ENCODE peak calls at places on chromosome 22, in ten cellular contexts. H, U, Z, D, K, O, F, N, Y and I are unnamed samples.

GRCh38 chr22:42261266-42261665 is 9.2 kb downstream of the TCF20 start:
- DNase-seq in H (no peak), F (no peak), Y (peak), K (peak), D (no peak), O (peak), U (no peak), Z (no peak), N (no peak), I (no peak)

GRCh38 chr22:50641696-50642607 is 14.0 kb upstream of the ARSA start:
- DNase-seq in H (no peak), Y (no peak), F (no peak), D (no peak), U (no peak), K (peak), Z (peak), N (no peak), O (no peak), I (peak)

GRCh38 chr22:41350087-41350486 is 31.7 kb upstream of the TEF start:
- DNase-seq in F (no peak), K (no peak), D (no peak), H (no peak), U (no peak), Y (no peak), N (no peak), Z (no peak), O (no peak), I (no peak)

GRCh38 chr22:44286673-44287072 is 26.1 kb downstream of the SHISAL1 start:
- DNase-seq in U (no peak), N (no peak), Z (no peak), K (no peak), O (no peak), Y (no peak), F (no peak), D (no peak), H (no peak), I (no peak)

GRCh38 chr22:26579331-26579886 is 10.5 kb downstream of the TPST2 start:
- DNase-seq in F (no peak), U (no peak), O (no peak), Z (no peak), D (no peak), N (peak), K (no peak), H (peak), Y (no peak), I (no peak)

GRCh38 chr22:48238966-48239365 is 1476.5 kb downstream of the TBC1D22A start:
- DNase-seq in N (no peak), O (no peak), U (no peak), H (no peak), Z (no peak), Y (no peak), D (no peak), F (no peak), K (no peak), I (no peak)

GRCh38 chr22:17910561-17911311 is 113.6 kb downstream of the MICAL3 start:
- DNase-seq in F (no peak), H (no peak), U (no peak), Z (peak), K (peak), N (no peak), D (peak), O (peak), Y (peak), I (no peak)

GRCh38 chr22:32661296-32661695 is 140.2 kb upstream of the TIMP3 start:
- DNase-seq in F (peak), H (no peak), K (peak), U (peak), O (peak), N (no peak), Z (no peak), Y (peak), D (peak), I (no peak)

GRCh38 chr22:47610281-47610680 is 847.8 kb downstream of the TBC1D22A start:
- DNase-seq in K (no peak), Z (no peak), F (no peak), U (no peak), D (no peak), O (no peak), N (no peak), Y (no peak), H (no peak), I (no peak)

GRCh38 chr22:35568751-35569725 is 28.4 kb downstream of the RASD2 start:
- DNase-seq in O (peak), H (no peak), K (peak), N (no peak), D (no peak), U (peak), F (no peak), Z (no peak), Y (no peak), I (no peak)

GRCh38 chr22:44363980-44364749 is 51.4 kb upstream of the SHISAL1 start:
- DNase-seq in K (no peak), Y (no peak), D (peak), H (no peak), N (no peak), U (no peak), Z (no peak), O (no peak), F (no peak), I (no peak)

GRCh38 chr22:48947636-48948035 is 880.0 kb downstream of the BRD1 start:
- DNase-seq in Z (no peak), Y (no peak), H (no peak), U (no peak), O (no peak), N (no peak), K (no peak), F (no peak), D (no peak), I (no peak)

GRCh38 chr22:49721211-49721763 is 106.4 kb downstream of the BRD1 start:
- DNase-seq in K (no peak), Y (no peak), O (no peak), N (no peak), D (no peak), Z (no peak), H (no peak), F (no peak), U (no peak), I (no peak)

GRCh38 chr22:19579880-19580279 is 55.7 kb upstream of the CLDN5 start:
- DNase-seq in D (no peak), U (no peak), N (no peak), F (no peak), O (no peak), Z (no peak), K (no peak), Y (no peak), H (no peak), I (no peak)

GRCh38 chr22:46072030-46072881 is 78.1 kb upstream of the PPARA start:
- DNase-seq in Y (no peak), F (no peak), H (peak), U (no peak), N (no peak), O (no peak), Z (no peak), K (peak), D (peak), I (no peak)